ENCODE peak calls at places on chromosome 7, in four cellular contexts. One of them, this sample, is unnamed.

GRCh38 chr7:17369686-17370426 is 71.4 kb downstream of the AHR start:
- DNase-seq in activated CD8-positive, alpha-beta memory T cell treated with anti-CD3 and anti-CD28 coated beads for 48 hours: no peak
- DNase-seq in stimulated activated CD8-positive, alpha-beta memory T cell treated with anti-CD3 and anti-CD28 coated beads, Interleukin-4, amount 100 ng/mL, for 1 hour: no peak
- DNase-seq in COR-L47: no peak
- DNase-seq in this sample: no peak

GRCh38 chr7:44791278-44792219 is 4.9 kb upstream of the PPIA start:
- DNase-seq in COR-L47: no peak
- DNase-seq in stimulated activated CD8-positive, alpha-beta memory T cell treated with anti-CD3 and anti-CD28 coated beads, Interleukin-4, amount 100 ng/mL, for 1 hour: no peak
- DNase-seq in activated CD8-positive, alpha-beta memory T cell treated with anti-CD3 and anti-CD28 coated beads for 48 hours: no peak
- DNase-seq in this sample: no peak

GRCh38 chr7:99365318-99366141 is 9.0 kb upstream of the ARPC1B start:
- DNase-seq in COR-L47: peak
- DNase-seq in activated CD8-positive, alpha-beta memory T cell treated with anti-CD3 and anti-CD28 coated beads for 48 hours: no peak
- DNase-seq in stimulated activated CD8-positive, alpha-beta memory T cell treated with anti-CD3 and anti-CD28 coated beads, Interleukin-4, amount 100 ng/mL, for 1 hour: no peak
- DNase-seq in this sample: no peak

GRCh38 chr7:155722118-155722517 is 77.7 kb downstream of the RBM33 start:
- DNase-seq in COR-L47: no peak
- DNase-seq in stimulated activated CD8-positive, alpha-beta memory T cell treated with anti-CD3 and anti-CD28 coated beads, Interleukin-4, amount 100 ng/mL, for 1 hour: no peak
- DNase-seq in activated CD8-positive, alpha-beta memory T cell treated with anti-CD3 and anti-CD28 coated beads for 48 hours: no peak
- DNase-seq in this sample: no peak

GRCh38 chr7:107388604-107389003 is 81.3 kb upstream of the GPR22 start:
- DNase-seq in stimulated activated CD8-positive, alpha-beta memory T cell treated with anti-CD3 and anti-CD28 coated beads, Interleukin-4, amount 100 ng/mL, for 1 hour: no peak
- DNase-seq in COR-L47: no peak
- DNase-seq in activated CD8-positive, alpha-beta memory T cell treated with anti-CD3 and anti-CD28 coated beads for 48 hours: no peak
- DNase-seq in this sample: no peak

GRCh38 chr7:43248961-43249807 is 136.7 kb downstream of the HECW1 start:
- DNase-seq in stimulated activated CD8-positive, alpha-beta memory T cell treated with anti-CD3 and anti-CD28 coated beads, Interleukin-4, amount 100 ng/mL, for 1 hour: no peak
- DNase-seq in COR-L47: no peak
- DNase-seq in activated CD8-positive, alpha-beta memory T cell treated with anti-CD3 and anti-CD28 coated beads for 48 hours: no peak
- DNase-seq in this sample: no peak

GRCh38 chr7:604038-604883 is 84.6 kb upstream of the PDGFA start:
- DNase-seq in COR-L47: no peak
- DNase-seq in stimulated activated CD8-positive, alpha-beta memory T cell treated with anti-CD3 and anti-CD28 coated beads, Interleukin-4, amount 100 ng/mL, for 1 hour: peak
- DNase-seq in activated CD8-positive, alpha-beta memory T cell treated with anti-CD3 and anti-CD28 coated beads for 48 hours: peak
- DNase-seq in this sample: no peak

GRCh38 chr7:43071604-43072003 is 40.8 kb upstream of the HECW1 start:
- DNase-seq in COR-L47: no peak
- DNase-seq in stimulated activated CD8-positive, alpha-beta memory T cell treated with anti-CD3 and anti-CD28 coated beads, Interleukin-4, amount 100 ng/mL, for 1 hour: no peak
- DNase-seq in activated CD8-positive, alpha-beta memory T cell treated with anti-CD3 and anti-CD28 coated beads for 48 hours: no peak
- DNase-seq in this sample: no peak

GRCh38 chr7:151776446-151776845 is 100.5 kb downstream of the PRKAG2 start:
- DNase-seq in stimulated activated CD8-positive, alpha-beta memory T cell treated with anti-CD3 and anti-CD28 coated beads, Interleukin-4, amount 100 ng/mL, for 1 hour: no peak
- DNase-seq in COR-L47: no peak
- DNase-seq in activated CD8-positive, alpha-beta memory T cell treated with anti-CD3 and anti-CD28 coated beads for 48 hours: no peak
- DNase-seq in this sample: no peak

GRCh38 chr7:151308791-151309190 is 32.8 kb upstream of the NUB1 start:
- DNase-seq in COR-L47: no peak
- DNase-seq in stimulated activated CD8-positive, alpha-beta memory T cell treated with anti-CD3 and anti-CD28 coated beads, Interleukin-4, amount 100 ng/mL, for 1 hour: no peak
- DNase-seq in activated CD8-positive, alpha-beta memory T cell treated with anti-CD3 and anti-CD28 coated beads for 48 hours: no peak
- DNase-seq in this sample: no peak

GRCh38 chr7:121529003-121529402 is 132.9 kb upstream of the FAM3C start:
- DNase-seq in stimulated activated CD8-positive, alpha-beta memory T cell treated with anti-CD3 and anti-CD28 coated beads, Interleukin-4, amount 100 ng/mL, for 1 hour: no peak
- DNase-seq in activated CD8-positive, alpha-beta memory T cell treated with anti-CD3 and anti-CD28 coated beads for 48 hours: no peak
- DNase-seq in COR-L47: no peak
- DNase-seq in this sample: no peak

GRCh38 chr7:85528581-85528980 is 341.7 kb upstream of the SEMA3D start:
- DNase-seq in activated CD8-positive, alpha-beta memory T cell treated with anti-CD3 and anti-CD28 coated beads for 48 hours: no peak
- DNase-seq in COR-L47: no peak
- DNase-seq in stimulated activated CD8-positive, alpha-beta memory T cell treated with anti-CD3 and anti-CD28 coated beads, Interleukin-4, amount 100 ng/mL, for 1 hour: no peak
- DNase-seq in this sample: no peak

GRCh38 chr7:44157116-44158059 is 16.3 kb upstream of the MYL7 start:
- DNase-seq in activated CD8-positive, alpha-beta memory T cell treated with anti-CD3 and anti-CD28 coated beads for 48 hours: no peak
- DNase-seq in stimulated activated CD8-positive, alpha-beta memory T cell treated with anti-CD3 and anti-CD28 coated beads, Interleukin-4, amount 100 ng/mL, for 1 hour: no peak
- DNase-seq in COR-L47: no peak
- DNase-seq in this sample: no peak

GRCh38 chr7:26153823-26154783 is 2.1 kb downstream of the NFE2L3 start:
- DNase-seq in activated CD8-positive, alpha-beta memory T cell treated with anti-CD3 and anti-CD28 coated beads for 48 hours: no peak
- DNase-seq in stimulated activated CD8-positive, alpha-beta memory T cell treated with anti-CD3 and anti-CD28 coated beads, Interleukin-4, amount 100 ng/mL, for 1 hour: no peak
- DNase-seq in COR-L47: no peak
- DNase-seq in this sample: no peak

GRCh38 chr7:43363429-43363894 is 219.4 kb upstream of the STK17A start:
- DNase-seq in stimulated activated CD8-positive, alpha-beta memory T cell treated with anti-CD3 and anti-CD28 coated beads, Interleukin-4, amount 100 ng/mL, for 1 hour: no peak
- DNase-seq in COR-L47: no peak
- DNase-seq in activated CD8-positive, alpha-beta memory T cell treated with anti-CD3 and anti-CD28 coated beads for 48 hours: no peak
- DNase-seq in this sample: no peak

GRCh38 chr7:131431289-131431688 is 103.6 kb downstream of the MKLN1 start:
- DNase-seq in activated CD8-positive, alpha-beta memory T cell treated with anti-CD3 and anti-CD28 coated beads for 48 hours: no peak
- DNase-seq in COR-L47: no peak
- DNase-seq in stimulated activated CD8-positive, alpha-beta memory T cell treated with anti-CD3 and anti-CD28 coated beads, Interleukin-4, amount 100 ng/mL, for 1 hour: no peak
- DNase-seq in this sample: peak

GRCh38 chr7:27179503-27180430 is 5.3 kb downstream of the HOXA11 start:
- DNase-seq in activated CD8-positive, alpha-beta memory T cell treated with anti-CD3 and anti-CD28 coated beads for 48 hours: no peak
- DNase-seq in COR-L47: no peak
- DNase-seq in stimulated activated CD8-positive, alpha-beta memory T cell treated with anti-CD3 and anti-CD28 coated beads, Interleukin-4, amount 100 ng/mL, for 1 hour: no peak
- DNase-seq in this sample: no peak

GRCh38 chr7:101772508-101773306 is 44.7 kb upstream of the CUX1 start:
- DNase-seq in stimulated activated CD8-positive, alpha-beta memory T cell treated with anti-CD3 and anti-CD28 coated beads, Interleukin-4, amount 100 ng/mL, for 1 hour: no peak
- DNase-seq in activated CD8-positive, alpha-beta memory T cell treated with anti-CD3 and anti-CD28 coated beads for 48 hours: no peak
- DNase-seq in COR-L47: no peak
- DNase-seq in this sample: no peak

GRCh38 chr7:101168412-101169049 is 3.2 kb upstream of the VGF start:
- DNase-seq in stimulated activated CD8-positive, alpha-beta memory T cell treated with anti-CD3 and anti-CD28 coated beads, Interleukin-4, amount 100 ng/mL, for 1 hour: no peak
- DNase-seq in COR-L47: no peak
- DNase-seq in activated CD8-positive, alpha-beta memory T cell treated with anti-CD3 and anti-CD28 coated beads for 48 hours: no peak
- DNase-seq in this sample: no peak

GRCh38 chr7:102917436-102918353 is 4.9 kb downstream of the LRRC17 start:
- DNase-seq in COR-L47: no peak
- DNase-seq in activated CD8-positive, alpha-beta memory T cell treated with anti-CD3 and anti-CD28 coated beads for 48 hours: no peak
- DNase-seq in stimulated activated CD8-positive, alpha-beta memory T cell treated with anti-CD3 and anti-CD28 coated beads, Interleukin-4, amount 100 ng/mL, for 1 hour: no peak
- DNase-seq in this sample: no peak

GRCh38 chr7:89200758-89201157 is 405.2 kb upstream of the TEX47 start:
- DNase-seq in stimulated activated CD8-positive, alpha-beta memory T cell treated with anti-CD3 and anti-CD28 coated beads, Interleukin-4, amount 100 ng/mL, for 1 hour: no peak
- DNase-seq in activated CD8-positive, alpha-beta memory T cell treated with anti-CD3 and anti-CD28 coated beads for 48 hours: no peak
- DNase-seq in COR-L47: no peak
- DNase-seq in this sample: no peak

GRCh38 chr7:39650676-39651075 is 27.3 kb downstream of the RALA start:
- DNase-seq in activated CD8-positive, alpha-beta memory T cell treated with anti-CD3 and anti-CD28 coated beads for 48 hours: no peak
- DNase-seq in COR-L47: no peak
- DNase-seq in stimulated activated CD8-positive, alpha-beta memory T cell treated with anti-CD3 and anti-CD28 coated beads, Interleukin-4, amount 100 ng/mL, for 1 hour: no peak
- DNase-seq in this sample: no peak

GRCh38 chr7:55214707-55215106 is 150.4 kb upstream of the LANCL2 start:
- DNase-seq in COR-L47: no peak
- DNase-seq in activated CD8-positive, alpha-beta memory T cell treated with anti-CD3 and anti-CD28 coated beads for 48 hours: no peak
- DNase-seq in stimulated activated CD8-positive, alpha-beta memory T cell treated with anti-CD3 and anti-CD28 coated beads, Interleukin-4, amount 100 ng/mL, for 1 hour: no peak
- DNase-seq in this sample: no peak

GRCh38 chr7:158863611-158864506 is 7.5 kb downstream of the DYNC2I1 start:
- DNase-seq in activated CD8-positive, alpha-beta memory T cell treated with anti-CD3 and anti-CD28 coated beads for 48 hours: peak
- DNase-seq in stimulated activated CD8-positive, alpha-beta memory T cell treated with anti-CD3 and anti-CD28 coated beads, Interleukin-4, amount 100 ng/mL, for 1 hour: no peak
- DNase-seq in COR-L47: peak
- DNase-seq in this sample: no peak

GRCh38 chr7:74059037-74059436 is 24.6 kb upstream of the LIMK1 start:
- DNase-seq in COR-L47: no peak
- DNase-seq in stimulated activated CD8-positive, alpha-beta memory T cell treated with anti-CD3 and anti-CD28 coated beads, Interleukin-4, amount 100 ng/mL, for 1 hour: no peak
- DNase-seq in activated CD8-positive, alpha-beta memory T cell treated with anti-CD3 and anti-CD28 coated beads for 48 hours: no peak
- DNase-seq in this sample: no peak

This sample was measured in NCI-H1105 treated with DMSO at 0.1 percent for 48 hours.